ENCODE peak calls at places on chromosome 1, in six cellular contexts. B, K, H, S, U and D are unnamed samples.

GRCh38 chr1:1563688-1564087 is 11.0 kb downstream of the SSU72 start:
- DNase-seq in B (no peak), K (no peak), H (no peak), S (no peak), U (no peak), D (no peak)

GRCh38 chr1:203913045-203913444 is 51.6 kb downstream of the SNRPE start:
- DNase-seq in B (no peak), K (no peak), H (no peak), S (no peak), U (peak; percentile 7), D (peak; percentile 79)

GRCh38 chr1:3066826-3067225 is 2.2 kb upstream of the PRDM16 start:
- DNase-seq in B (no peak), K (no peak), H (no peak), S (no peak), U (no peak), D (no peak)

GRCh38 chr1:116432655-116433282 is 59.7 kb downstream of the ATP1A1 start:
- DNase-seq in B (no peak), K (no peak), H (no peak), S (no peak), U (no peak), D (no peak)

GRCh38 chr1:167066333-167067122 is 23.6 kb downstream of the GPA33 start:
- DNase-seq in B (peak; percentile 83), K (peak; percentile 35), H (peak; percentile 64), S (peak; percentile 92), U (peak; percentile 40), D (peak; percentile 43)

GRCh38 chr1:157732755-157733154 is 32.2 kb upstream of the FCRL3 start:
- DNase-seq in B (no peak), K (no peak), H (no peak), S (no peak), U (no peak), D (no peak)

GRCh38 chr1:46489169-46489637 is 433 bp upstream of the DMBX1 start:
- DNase-seq in B (peak; percentile 63), K (no peak), H (no peak), S (no peak), U (no peak), D (no peak)

GRCh38 chr1:101738475-101738874 is 258.3 kb downstream of the OLFM3 start:
- DNase-seq in B (no peak), K (peak; percentile 72), H (no peak), S (no peak), U (peak; percentile 49), D (peak; percentile 3)

GRCh38 chr1:159786465-159786864 is 5.7 kb downstream of the DUSP23 start:
- DNase-seq in B (no peak), K (no peak), H (no peak), S (no peak), U (no peak), D (peak; percentile 7)

GRCh38 chr1:107551491-107551890 is 410.7 kb downstream of the NTNG1 start:
- DNase-seq in B (no peak), K (no peak), H (no peak), S (no peak), U (no peak), D (no peak)

GRCh38 chr1:200221614-200222282 is 188.1 kb downstream of the ZNF281 start:
- DNase-seq in B (peak; percentile 9), K (no peak), H (no peak), S (no peak), U (no peak), D (no peak)

GRCh38 chr1:240705584-240705983 is 93.6 kb upstream of the GREM2 start:
- DNase-seq in B (no peak), K (peak; percentile 40), H (no peak), S (no peak), U (peak; percentile 50), D (no peak)

GRCh38 chr1:57850572-57850971 is 426.7 kb upstream of the DAB1 start:
- DNase-seq in B (no peak), K (no peak), H (no peak), S (no peak), U (no peak), D (no peak)

GRCh38 chr1:38004284-38005101 is 821 bp downstream of the FHL3 start:
- DNase-seq in B (peak; percentile 58), K (no peak), H (no peak), S (no peak), U (no peak), D (peak; percentile 29)

GRCh38 chr1:10691740-10692125 is 104.7 kb downstream of the CASZ1 start:
- DNase-seq in B (peak; percentile 37), K (no peak), H (no peak), S (no peak), U (no peak), D (no peak)

GRCh38 chr1:38138498-38139233 is 92.1 kb upstream of the POU3F1 start:
- DNase-seq in B (no peak), K (peak; percentile 92), H (peak; percentile 86), S (no peak), U (peak; percentile 97), D (peak; percentile 68)

GRCh38 chr1:68459091-68459490 is 9.3 kb upstream of the RPE65 start:
- DNase-seq in B (no peak), K (no peak), H (no peak), S (no peak), U (no peak), D (no peak)

GRCh38 chr1:43850599-43851233 is 82.9 kb upstream of the ARTN start:
- DNase-seq in B (no peak), K (no peak), H (no peak), S (no peak), U (no peak), D (no peak)

GRCh38 chr1:43844114-43844513 is 89.5 kb upstream of the ARTN start:
- DNase-seq in B (no peak), K (peak; percentile 15), H (no peak), S (no peak), U (no peak), D (peak; percentile 84)

GRCh38 chr1:43849670-43850069 is 83.9 kb upstream of the ARTN start:
- DNase-seq in B (no peak), K (no peak), H (no peak), S (no peak), U (no peak), D (no peak)

GRCh38 chr1:43847882-43848281 is 85.7 kb upstream of the ARTN start:
- DNase-seq in B (no peak), K (no peak), H (no peak), S (no peak), U (no peak), D (no peak)

DNA sequence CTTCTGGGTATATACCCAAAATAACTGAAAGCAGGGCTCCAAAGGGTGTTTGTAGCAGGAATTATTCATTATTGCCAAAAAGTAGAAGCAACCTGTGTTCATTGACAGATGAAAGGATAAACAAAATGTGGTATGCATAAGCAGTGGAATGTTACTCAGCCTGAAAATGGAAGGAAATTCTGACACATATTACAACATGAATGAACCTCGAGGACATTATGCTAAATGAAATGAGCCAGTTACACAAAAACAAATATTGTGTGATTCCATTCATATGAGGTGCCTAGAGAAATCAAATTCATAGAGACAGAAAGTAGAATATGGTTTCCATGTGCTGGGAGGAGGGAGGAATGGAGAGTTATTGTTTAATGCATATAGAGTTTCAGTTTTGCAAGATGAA is 86.3 kb upstream of the ARTN start:
- DNase-seq in B (no peak), K (peak; percentile 15), H (no peak), S (no peak), U (no peak), D (peak; percentile 58)
- TF ChIP-seq CTCF in B (no peak), K (no peak), H (no peak), S (no peak), U (no peak), D (no peak)

DNA sequence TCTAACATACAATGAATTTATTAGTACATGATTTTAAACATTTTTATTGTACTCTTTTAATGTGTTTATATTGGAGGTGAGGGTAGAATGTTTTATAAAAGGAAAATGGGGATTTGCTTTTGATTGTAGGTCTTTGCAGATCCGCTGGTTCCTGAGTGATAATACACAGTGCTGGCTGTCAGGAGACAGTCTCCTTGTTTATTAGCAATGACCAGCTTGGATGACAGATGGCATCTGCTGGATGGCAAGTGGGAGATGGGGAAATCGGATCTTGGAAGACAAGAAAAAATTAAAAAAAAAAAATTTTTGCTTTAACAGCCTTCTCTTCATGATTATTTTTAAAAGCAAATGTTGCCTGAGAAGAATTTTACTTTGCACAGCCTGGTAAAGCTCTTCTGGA is 4.4 kb upstream of the PHTF1 start:
- DNase-seq in B (no peak), K (no peak), H (no peak), S (no peak), U (no peak), D (no peak)
- TF ChIP-seq CTCF in B (no peak), K (no peak), H (no peak), S (no peak), U (no peak), D (no peak)

GRCh38 chr1:206684003-206684402 is 702 bp upstream of the MAPKAPK2 start:
- DNase-seq in B (no peak), K (no peak), H (no peak), S (no peak), U (no peak), D (no peak)

GRCh38 chr1:206680279-206680678 is 4.4 kb upstream of the MAPKAPK2 start:
- DNase-seq in B (no peak), K (no peak), H (no peak), S (no peak), U (no peak), D (no peak)

GRCh38 chr1:206683313-206683712 is 1.4 kb upstream of the MAPKAPK2 start:
- DNase-seq in B (no peak), K (no peak), H (no peak), S (no peak), U (no peak), D (no peak)

GRCh38 chr1:206681359-206681758 is 3.3 kb upstream of the MAPKAPK2 start:
- DNase-seq in B (no peak), K (no peak), H (no peak), S (no peak), U (no peak), D (no peak)

GRCh38 chr1:206682111-206682510 is 2.6 kb upstream of the MAPKAPK2 start:
- DNase-seq in B (no peak), K (no peak), H (no peak), S (no peak), U (no peak), D (peak; percentile 45)
- TF ChIP-seq CTCF in B (no peak), K (no peak), H (no peak), S (no peak), U (no peak), D (no peak)

GRCh38 chr1:153032677-153033308 is 1.8 kb downstream of the SPRR1B start:
- DNase-seq in B (no peak), K (peak; percentile 17), H (no peak), S (peak; percentile 18), U (peak; percentile 50), D (peak; percentile 1)
- TF ChIP-seq CTCF in B (no peak), K (no peak), H (no peak), S (no peak), U (peak; percentile 36), D (no peak)

DNA sequence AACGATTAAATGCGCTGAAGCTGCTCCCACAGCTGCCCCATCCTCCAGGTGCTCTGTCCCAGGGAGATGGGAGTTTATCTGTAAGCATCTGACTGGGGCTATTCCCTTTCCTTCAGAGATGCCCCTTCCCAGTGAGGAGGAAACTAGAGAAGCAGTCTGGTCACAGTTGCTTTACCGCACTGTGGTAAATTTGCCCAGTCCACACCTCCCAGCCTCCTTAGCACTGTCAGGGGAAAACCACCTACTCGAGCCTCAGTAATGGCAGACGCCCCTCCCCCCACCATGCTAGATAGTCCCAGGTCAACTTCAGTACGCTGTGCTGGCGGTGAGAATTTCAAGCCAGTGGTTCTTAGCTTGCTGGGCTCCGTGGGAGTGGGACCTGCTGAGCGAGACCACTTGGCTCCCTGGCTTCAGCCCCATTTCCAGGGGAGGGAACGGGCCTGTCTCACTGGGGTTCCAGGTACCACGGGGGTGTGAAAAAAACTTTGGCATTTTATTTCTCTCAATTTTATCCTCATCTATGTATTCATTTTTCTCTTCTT is 194.8 kb downstream of the TNFSF18 start:
- DNase-seq in B (no peak), K (no peak), H (no peak), S (no peak), U (no peak), D (no peak)
- TF ChIP-seq CTCF in B (no peak), K (no peak), H (no peak), S (no peak), U (no peak), D (no peak)